ENCODE peak calls at places on chromosome 6, in nine cellular contexts. A is C1 segment of cervical spinal cord; T is kidney glomerular epithelial cell; X is Calu3; U is LoVo; Q is WTC11; Y is IMR-90; V is sigmoid colon; W is stimulated activated CD4-positive, alpha-beta T cell treated with anti-CD3 and anti-CD28 coated beads, TNF-alpha, amount 100 ng/mL, for 24 hours. I is an unnamed sample.

GRCh38 chr6:56381852-56382251 is 134.5 kb upstream of the COL21A1 start:
- DNase-seq in A (no peak), T (peak; percentile 16), X (no peak), U (peak; percentile 10), Q (no peak), Y (peak; percentile 23), V (no peak), W (no peak), I (no peak)

GRCh38 chr6:37433657-37434271 is 743 bp downstream of the CMTR1 start:
- DNase-seq in A (peak; percentile 39), T (no peak), X (peak; percentile 36), U (no peak), Q (no peak), Y (peak; percentile 12), V (no peak), W (peak; percentile 37), I (peak; percentile 34)

GRCh38 chr6:6320901-6321300 is 439 bp upstream of the F13A1 start:
- DNase-seq in A (no peak), T (peak; percentile 19), X (no peak), U (no peak), Q (no peak), Y (no peak), V (no peak), W (no peak), I (peak; percentile 28)

GRCh38 chr6:115896538-115897129 is 164.1 kb downstream of the FRK start:
- DNase-seq in A (no peak), T (peak; percentile 24), X (peak; percentile 38), U (peak; percentile 37), Q (no peak), Y (peak; percentile 29), V (no peak), W (no peak), I (peak; percentile 43)

GRCh38 chr6:31734703-31735500 is 1.4 kb downstream of the CLIC1 start:
- DNase-seq in A (no peak), T (peak; percentile 76), X (peak; percentile 77), U (peak; percentile 68), Q (no peak), Y (peak; percentile 59), V (no peak), W (no peak), I (peak; percentile 81)

GRCh38 chr6:156175971-156176421 is 601.2 kb upstream of the ARID1B start:
- DNase-seq in A (no peak), T (peak; percentile 10), X (peak; percentile 9), U (no peak), Q (peak; percentile 59), Y (no peak), V (peak; percentile 68), W (no peak), I (peak; percentile 3)

GRCh38 chr6:34891296-34891695 is 2.2 kb downstream of the ANKS1A start:
- DNase-seq in A (no peak), T (no peak), X (no peak), U (no peak), Q (no peak), Y (no peak), V (no peak), W (no peak), I (no peak)

GRCh38 chr6:118952683-118953082 is 17.7 kb upstream of the MCM9 start:
- DNase-seq in A (no peak), T (no peak), X (no peak), U (no peak), Q (no peak), Y (no peak), V (no peak), W (no peak), I (no peak)

GRCh38 chr6:17450825-17451224 is 57.4 kb downstream of the CAP2 start:
- DNase-seq in A (no peak), T (no peak), X (no peak), U (no peak), Q (no peak), Y (no peak), V (no peak), W (no peak), I (no peak)

GRCh38 chr6:167746377-167747151 is 80.1 kb upstream of the AFDN start:
- DNase-seq in A (no peak), T (no peak), X (no peak), U (no peak), Q (no peak), Y (no peak), V (peak; percentile 60), W (no peak), I (peak; percentile 34)

GRCh38 chr6:29529956-29530355 is 29.6 kb downstream of the UBD start:
- DNase-seq in A (no peak), T (no peak), X (no peak), U (no peak), Q (no peak), Y (no peak), V (no peak), W (no peak), I (no peak)

GRCh38 chr6:30043744-30044143 is 17.3 kb upstream of the POLR1H start:
- DNase-seq in A (no peak), T (no peak), X (no peak), U (no peak), Q (no peak), Y (no peak), V (no peak), W (no peak), I (no peak)

I was measured in mesenchymal stem cell.